ENCODE peak calls at places on chromosomes 5 and 9, in four cellular contexts. One of them, this sample, is unnamed.

GRCh38 chr5:60522299-60522915 is 177.6 kb downstream of the DEPDC1B start:
- DNase-seq in fibroblast of villous mesenchyme: peak; percentile 75
- DNase-seq in A549: no peak
- DNase-seq in HCT116: no peak
- DNase-seq in this sample: no peak

GRCh38 chr5:88304356-88304755 is 35.7 kb upstream of the TMEM161B start:
- DNase-seq in fibroblast of villous mesenchyme: no peak
- DNase-seq in A549: no peak
- DNase-seq in HCT116: no peak
- DNase-seq in this sample: no peak

GRCh38 chr9:93071464-93071863 is 13.0 kb downstream of the SUSD3 start:
- DNase-seq in fibroblast of villous mesenchyme: peak; percentile 50
- DNase-seq in A549: peak; percentile 47
- DNase-seq in HCT116: peak; percentile 48
- DNase-seq in this sample: no peak

GRCh38 chr5:164680216-164680615 is 1174.8 kb downstream of the MAT2B start:
- DNase-seq in fibroblast of villous mesenchyme: no peak
- DNase-seq in A549: no peak
- DNase-seq in HCT116: no peak
- DNase-seq in this sample: no peak

GRCh38 chr9:89879276-89879675 is 274.5 kb downstream of the GADD45G start:
- DNase-seq in fibroblast of villous mesenchyme: no peak
- DNase-seq in A549: no peak
- DNase-seq in HCT116: no peak
- DNase-seq in this sample: no peak

GRCh38 chr9:3664044-3664443 is 138.2 kb upstream of the RFX3 start:
- DNase-seq in fibroblast of villous mesenchyme: peak; percentile 40
- DNase-seq in A549: no peak
- DNase-seq in HCT116: no peak
- DNase-seq in this sample: no peak

GRCh38 chr5:142621227-142621626 is 64.7 kb downstream of the FGF1 start:
- DNase-seq in fibroblast of villous mesenchyme: no peak
- DNase-seq in A549: no peak
- DNase-seq in HCT116: no peak
- DNase-seq in this sample: no peak

GRCh38 chr9:60545346-60546315 is 368.6 kb upstream of the SPATA31A5 start:
- DNase-seq in fibroblast of villous mesenchyme: no peak
- DNase-seq in A549: no peak
- DNase-seq in HCT116: no peak
- DNase-seq in this sample: no peak

GRCh38 chr5:17365756-17366155 is 132.3 kb upstream of the TAF11L2 start:
- DNase-seq in fibroblast of villous mesenchyme: peak; percentile 90
- DNase-seq in A549: peak; percentile 42
- DNase-seq in HCT116: no peak
- DNase-seq in this sample: no peak

GRCh38 chr9:107388890-107389289 is 100.7 kb downstream of the KLF4 start:
- DNase-seq in fibroblast of villous mesenchyme: no peak
- DNase-seq in A549: no peak
- DNase-seq in HCT116: no peak
- DNase-seq in this sample: no peak

GRCh38 chr9:16442622-16443021 is 427.8 kb downstream of the BNC2 start:
- DNase-seq in fibroblast of villous mesenchyme: peak; percentile 79
- DNase-seq in A549: peak; percentile 23
- DNase-seq in HCT116: no peak
- DNase-seq in this sample: no peak

GRCh38 chr5:142590451-142591240 is 95.2 kb downstream of the FGF1 start:
- DNase-seq in fibroblast of villous mesenchyme: peak; percentile 67
- DNase-seq in A549: no peak
- DNase-seq in HCT116: no peak
- DNase-seq in this sample: no peak

GRCh38 chr9:122445155-122445749 is 32.5 kb downstream of the OR1J1 start:
- DNase-seq in fibroblast of villous mesenchyme: peak; percentile 60
- DNase-seq in A549: no peak
- DNase-seq in HCT116: no peak
- DNase-seq in this sample: peak; percentile 85

GRCh38 chr9:104795082-104795481 is 31.2 kb downstream of the NIPSNAP3B start:
- DNase-seq in fibroblast of villous mesenchyme: peak; percentile 60
- DNase-seq in A549: no peak
- DNase-seq in HCT116: no peak
- DNase-seq in this sample: no peak

GRCh38 chr5:146789712-146790660 is 88.6 kb downstream of the PPP2R2B start:
- DNase-seq in fibroblast of villous mesenchyme: no peak
- DNase-seq in A549: no peak
- DNase-seq in HCT116: no peak
- DNase-seq in this sample: no peak

GRCh38 chr9:121073038-121073437 is 1.7 kb upstream of the CNTRL start:
- DNase-seq in fibroblast of villous mesenchyme: peak; percentile 59
- DNase-seq in A549: no peak
- DNase-seq in HCT116: no peak
- DNase-seq in this sample: peak; percentile 52

GRCh38 chr5:96113170-96113939 is 151.7 kb upstream of the ELL2 start:
- DNase-seq in fibroblast of villous mesenchyme: no peak
- DNase-seq in A549: no peak
- DNase-seq in HCT116: no peak
- DNase-seq in this sample: no peak

GRCh38 chr5:138354926-138355378 is 2.5 kb downstream of the KDM3B start:
- DNase-seq in fibroblast of villous mesenchyme: peak; percentile 83
- DNase-seq in A549: peak; percentile 76
- DNase-seq in HCT116: no peak
- DNase-seq in this sample: peak; percentile 79

GRCh38 chr5:107393846-107394245 is 276.9 kb downstream of the EFNA5 start:
- DNase-seq in fibroblast of villous mesenchyme: no peak
- DNase-seq in A549: no peak
- DNase-seq in HCT116: no peak
- DNase-seq in this sample: no peak

GRCh38 chr5:56327810-56328209 is 94.7 kb upstream of the ANKRD55 start:
- DNase-seq in fibroblast of villous mesenchyme: no peak
- DNase-seq in A549: no peak
- DNase-seq in HCT116: no peak
- DNase-seq in this sample: no peak

GRCh38 chr9:98418578-98419259 is 163.3 kb upstream of the TBC1D2 start:
- DNase-seq in fibroblast of villous mesenchyme: no peak
- DNase-seq in A549: no peak
- DNase-seq in HCT116: no peak
- DNase-seq in this sample: no peak

GRCh38 chr5:94196959-94197358 is 421.4 kb downstream of the KIAA0825 start:
- DNase-seq in fibroblast of villous mesenchyme: peak; percentile 42
- DNase-seq in A549: no peak
- DNase-seq in HCT116: no peak
- DNase-seq in this sample: no peak

GRCh38 chr9:23492126-23493002 is 333.7 kb downstream of the ELAVL2 start:
- DNase-seq in fibroblast of villous mesenchyme: peak; percentile 1
- DNase-seq in A549: peak; percentile 13
- DNase-seq in HCT116: no peak
- DNase-seq in this sample: no peak

GRCh38 chr5:66186108-66186507 is 42.0 kb downstream of the SREK1 start:
- DNase-seq in fibroblast of villous mesenchyme: no peak
- DNase-seq in A549: no peak
- DNase-seq in HCT116: no peak
- DNase-seq in this sample: no peak

GRCh38 chr9:70438341-70438924 is 24.0 kb upstream of the KLF9 start:
- DNase-seq in fibroblast of villous mesenchyme: peak; percentile 94
- DNase-seq in A549: peak; percentile 32
- DNase-seq in HCT116: peak; percentile 68
- DNase-seq in this sample: no peak

GRCh38 chr9:83536332-83536731 is 1.9 kb downstream of the FRMD3 start:
- DNase-seq in fibroblast of villous mesenchyme: no peak
- DNase-seq in A549: no peak
- DNase-seq in HCT116: no peak
- DNase-seq in this sample: no peak

GRCh38 chr9:22307013-22307711 is 139.5 kb upstream of the DMRTA1 start:
- DNase-seq in fibroblast of villous mesenchyme: peak; percentile 70
- DNase-seq in A549: peak; percentile 28
- DNase-seq in HCT116: peak; percentile 54
- DNase-seq in this sample: peak; percentile 34

GRCh38 chr5:1655496-1656270 is 131.9 kb upstream of the LPCAT1 start:
- DNase-seq in fibroblast of villous mesenchyme: no peak
- DNase-seq in A549: no peak
- DNase-seq in HCT116: no peak
- DNase-seq in this sample: no peak

GRCh38 chr5:132103969-132104391 is 30.4 kb downstream of the CSF2 start:
- DNase-seq in fibroblast of villous mesenchyme: no peak
- DNase-seq in A549: no peak
- DNase-seq in HCT116: no peak
- DNase-seq in this sample: no peak

GRCh38 chr5:82314964-82315728 is 37.0 kb upstream of the RPS23 start:
- DNase-seq in fibroblast of villous mesenchyme: peak; percentile 21
- DNase-seq in A549: no peak
- DNase-seq in HCT116: no peak
- DNase-seq in this sample: no peak

GRCh38 chr9:99173570-99174504 is 47.9 kb downstream of the ALG2 start:
- DNase-seq in fibroblast of villous mesenchyme: no peak
- DNase-seq in A549: no peak
- DNase-seq in HCT116: no peak
- DNase-seq in this sample: no peak

GRCh38 chr9:113987526-113987925 is 90.6 kb downstream of the AMBP start:
- DNase-seq in fibroblast of villous mesenchyme: no peak
- DNase-seq in A549: no peak
- DNase-seq in HCT116: no peak
- DNase-seq in this sample: no peak

GRCh38 chr9:18032636-18033035 is 441.3 kb upstream of the ADAMTSL1 start:
- DNase-seq in fibroblast of villous mesenchyme: no peak
- DNase-seq in A549: no peak
- DNase-seq in HCT116: no peak
- DNase-seq in this sample: no peak

GRCh38 chr5:9653811-9654210 is 23.7 kb upstream of the TAS2R1 start:
- DNase-seq in fibroblast of villous mesenchyme: peak; percentile 97
- DNase-seq in A549: no peak
- DNase-seq in HCT116: no peak
- DNase-seq in this sample: peak; percentile 73

DNA sequence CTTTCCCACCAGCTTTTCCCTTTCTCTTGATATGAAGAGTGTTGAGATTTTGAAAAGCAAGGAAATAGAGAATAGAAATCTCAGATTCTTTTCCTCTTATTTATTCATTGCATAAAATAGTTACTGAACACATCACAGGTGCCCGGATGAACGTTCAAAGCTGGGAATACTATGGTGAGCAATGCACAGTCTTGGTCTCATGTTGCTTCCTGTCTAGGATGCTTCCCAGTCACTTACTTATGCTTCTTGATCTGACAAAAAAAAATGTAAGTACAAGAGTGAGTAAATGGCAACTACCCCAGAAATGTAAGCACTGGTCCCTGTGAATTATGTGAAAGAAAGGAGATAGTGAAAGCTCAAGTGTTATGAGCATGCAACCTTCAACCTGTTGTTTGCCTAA is 153.5 kb upstream of the S1PR3 start:
- DNase-seq in fibroblast of villous mesenchyme: no peak
- DNase-seq in A549: no peak
- DNase-seq in HCT116: no peak
- DNase-seq in this sample: no peak
- H3K4me3 ChIP-seq in fibroblast of villous mesenchyme: no peak overlapping the region
- H3K4me3 ChIP-seq in A549: no peak overlapping the region
- H3K4me3 ChIP-seq in HCT116: no peak overlapping the region
- H3K4me3 ChIP-seq in this sample: no peak overlapping the region

GRCh38 chr5:6522983-6523382 is 74.3 kb downstream of the UBE2QL1 start:
- DNase-seq in fibroblast of villous mesenchyme: no peak
- DNase-seq in A549: no peak
- DNase-seq in HCT116: no peak
- DNase-seq in this sample: no peak

GRCh38 chr5:6525422-6525821 is 76.8 kb downstream of the UBE2QL1 start:
- DNase-seq in fibroblast of villous mesenchyme: no peak
- DNase-seq in A549: no peak
- DNase-seq in HCT116: no peak
- DNase-seq in this sample: no peak

GRCh38 chr5:6527749-6528455 is 79.2 kb downstream of the UBE2QL1 start:
- DNase-seq in fibroblast of villous mesenchyme: no peak
- DNase-seq in A549: no peak
- DNase-seq in HCT116: no peak
- DNase-seq in this sample: no peak

GRCh38 chr5:6522337-6522736 is 73.7 kb downstream of the UBE2QL1 start:
- DNase-seq in fibroblast of villous mesenchyme: no peak
- DNase-seq in A549: no peak
- DNase-seq in HCT116: no peak
- DNase-seq in this sample: no peak

DNA sequence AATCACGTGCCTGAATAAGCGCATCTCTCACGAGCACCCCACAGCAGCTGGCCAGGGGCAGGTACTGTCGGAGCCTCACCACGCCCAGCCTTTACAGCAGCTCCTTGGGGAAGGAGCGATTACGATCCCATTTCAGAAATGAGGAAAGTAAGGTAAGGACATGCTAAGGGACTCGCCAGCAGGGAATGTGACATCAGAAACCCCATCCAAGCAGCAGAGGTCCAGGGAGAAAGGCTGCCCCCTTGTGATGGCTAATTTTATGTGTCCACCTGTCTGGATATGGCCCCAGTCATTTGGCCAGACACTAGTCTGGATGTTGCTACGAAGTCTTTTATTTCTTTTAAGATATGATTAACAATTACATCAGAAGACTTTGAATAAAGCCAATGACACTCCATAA is 77.3 kb downstream of the UBE2QL1 start:
- DNase-seq in fibroblast of villous mesenchyme: peak; percentile 10
- DNase-seq in A549: peak; percentile 40
- DNase-seq in HCT116: peak; percentile 13
- DNase-seq in this sample: no peak
- TF ChIP-seq CTCF in fibroblast of villous mesenchyme: peak; percentile 18
- TF ChIP-seq CTCF in A549: peak; percentile 37
- TF ChIP-seq CTCF in HCT116: peak; percentile 63
- TF ChIP-seq CTCF in this sample: peak; percentile 33

GRCh38 chr5:136840601-136841000 is 475.3 kb upstream of the TRPC7 start:
- DNase-seq in fibroblast of villous mesenchyme: no peak
- DNase-seq in A549: no peak
- DNase-seq in HCT116: no peak
- DNase-seq in this sample: no peak
- H3K4me3 ChIP-seq in fibroblast of villous mesenchyme: no peak overlapping the region
- H3K4me3 ChIP-seq in A549: no peak overlapping the region
- H3K4me3 ChIP-seq in HCT116: no peak overlapping the region
- H3K4me3 ChIP-seq in this sample: no peak overlapping the region

GRCh38 chr9:130939405-130939941 is 426 bp upstream of the FIBCD1 start:
- DNase-seq in fibroblast of villous mesenchyme: no peak
- DNase-seq in A549: no peak
- DNase-seq in HCT116: no peak
- DNase-seq in this sample: no peak

GRCh38 chr9:130940023-130940549 is 1.0 kb upstream of the FIBCD1 start:
- DNase-seq in fibroblast of villous mesenchyme: no peak
- DNase-seq in A549: no peak
- DNase-seq in HCT116: no peak
- DNase-seq in this sample: no peak

GRCh38 chr9:130938184-130938651 is 829 bp downstream of the FIBCD1 start:
- DNase-seq in fibroblast of villous mesenchyme: no peak
- DNase-seq in A549: no peak
- DNase-seq in HCT116: no peak
- DNase-seq in this sample: no peak

GRCh38 chr9:130937146-130938076 is 1.6 kb downstream of the FIBCD1 start:
- DNase-seq in fibroblast of villous mesenchyme: no peak
- DNase-seq in A549: no peak
- DNase-seq in HCT116: no peak
- DNase-seq in this sample: no peak

GRCh38 chr9:130938652-130939404 is at the start of gene FIBCD1:
- DNase-seq in fibroblast of villous mesenchyme: peak; percentile 44
- DNase-seq in A549: peak; percentile 67
- DNase-seq in HCT116: peak; percentile 29
- DNase-seq in this sample: no peak
- TF ChIP-seq CTCF in fibroblast of villous mesenchyme: peak; percentile 23
- TF ChIP-seq CTCF in A549: peak; percentile 58
- TF ChIP-seq CTCF in HCT116: peak; percentile 47
- TF ChIP-seq CTCF in this sample: peak; percentile 25